ENCODE peak calls at places on chromosomes 16 and 17, in ten cellular contexts. O, G, P, W, J, R, X, U, D and V are unnamed samples.

GRCh38 chr17:40450175-40450574 is 6.9 kb downstream of the IGFBP4 start:
- DNase-seq in D (no peak), X (peak), G (peak), P (no peak), U (peak), R (no peak), O (no peak), J (peak), W (no peak), V (no peak)

GRCh38 chr16:81608515-81609209 is 164.1 kb downstream of the CMIP start:
- DNase-seq in O (no peak), R (no peak), U (peak), D (no peak), P (peak), G (no peak), J (peak), W (no peak), X (no peak), V (no peak)

GRCh38 chr16:68993885-68994284 is 111.6 kb upstream of the HAS3 start:
- DNase-seq in J (peak), W (no peak), R (peak), D (no peak), U (peak), P (peak), O (no peak), G (no peak), X (no peak), V (peak)

GRCh38 chr17:50664788-50665458 is 30.2 kb downstream of the ABCC3 start:
- DNase-seq in R (no peak), O (no peak), U (no peak), J (no peak), X (no peak), W (no peak), G (no peak), D (no peak), P (no peak), V (no peak)

GRCh38 chr17:2635241-2635640 is 41.8 kb downstream of the PAFAH1B1 start:
- DNase-seq in X (no peak), D (no peak), G (no peak), O (no peak), J (no peak), U (no peak), W (no peak), P (no peak), R (no peak), V (no peak)

GRCh38 chr17:39754958-39755549 is 17.3 kb downstream of the GRB7 start:
- DNase-seq in R (no peak), J (no peak), X (peak), W (no peak), D (no peak), G (peak), U (peak), P (no peak), O (no peak), V (no peak)

GRCh38 chr16:4373909-4374742 is 2.5 kb downstream of the VASN start:
- DNase-seq in X (no peak), O (peak), G (no peak), D (peak), R (peak), U (peak), J (peak), P (peak), W (peak), V (peak)

GRCh38 chr17:61403846-61404701 is 4.4 kb downstream of the TBX2 start:
- DNase-seq in G (no peak), P (no peak), R (no peak), X (peak), D (no peak), W (no peak), J (peak), O (peak), U (no peak), V (no peak)

GRCh38 chr17:66787914-66788313 is 47.0 kb upstream of the CACNG5 start:
- DNase-seq in W (no peak), X (no peak), G (no peak), R (no peak), P (no peak), U (no peak), D (no peak), J (no peak), O (no peak), V (no peak)

GRCh38 chr16:8173111-8173644 is 417.1 kb downstream of the TMEM114 start:
- DNase-seq in D (peak), R (no peak), U (peak), G (peak), X (peak), O (peak), W (peak), J (peak), P (peak), V (no peak)

GRCh38 chr16:53664724-53665345 is 38.8 kb downstream of the RPGRIP1L start:
- DNase-seq in W (no peak), X (peak), G (no peak), U (peak), J (peak), O (no peak), D (peak), P (peak), R (peak), V (peak)

GRCh38 chr16:58537124-58537906 is 22.0 kb downstream of the SETD6 start:
- DNase-seq in U (no peak), G (no peak), X (no peak), P (no peak), J (no peak), O (no peak), W (no peak), D (no peak), R (no peak), V (no peak)

GRCh38 chr17:61400058-61400785 is 579 bp downstream of the TBX2 start:
- DNase-seq in G (no peak), U (peak), D (no peak), P (peak), O (no peak), R (no peak), J (peak), W (no peak), X (peak), V (no peak)

GRCh38 chr16:77317059-77317458 is 117.8 kb downstream of the ADAMTS18 start:
- DNase-seq in J (no peak), R (no peak), O (no peak), G (no peak), W (no peak), U (no peak), D (no peak), X (no peak), P (no peak), V (no peak)

GRCh38 chr16:11627822-11628457 is 40.3 kb upstream of the SNN start:
- DNase-seq in W (peak), P (no peak), R (peak), U (peak), D (peak), O (no peak), X (no peak), G (no peak), J (peak), V (peak)

GRCh38 chr17:16448490-16448889 is 33.1 kb downstream of the TRPV2 start:
- DNase-seq in W (no peak), J (no peak), P (no peak), X (no peak), G (no peak), R (no peak), O (no peak), D (no peak), U (peak), V (no peak)

GRCh38 chr16:24853830-24854229 is 8.1 kb downstream of the SLC5A11 start:
- DNase-seq in R (no peak), J (peak), X (no peak), P (peak), W (peak), D (no peak), O (peak), G (no peak), U (peak), V (no peak)

GRCh38 chr16:28496844-28497243 is 2.4 kb downstream of the APOBR start:
- DNase-seq in D (no peak), O (no peak), J (no peak), P (no peak), W (no peak), X (no peak), G (no peak), R (no peak), U (no peak), V (no peak)

GRCh38 chr17:57940217-57940616 is 15.0 kb downstream of the CUEDC1 start:
- DNase-seq in U (no peak), W (no peak), R (no peak), G (peak), J (no peak), D (no peak), P (no peak), X (no peak), O (no peak), V (no peak)

GRCh38 chr17:40538936-40539705 is 26.2 kb downstream of the CCR7 start:
- DNase-seq in P (no peak), W (no peak), R (no peak), G (no peak), X (no peak), O (no peak), D (no peak), U (no peak), J (no peak), V (no peak)

GRCh38 chr17:81157848-81158687 is 7.2 kb upstream of the PVALEF start:
- DNase-seq in R (no peak), G (no peak), U (no peak), O (no peak), D (no peak), X (no peak), P (no peak), W (no peak), J (no peak), V (no peak)

GRCh38 chr16:20327444-20328041 is at the start of gene GP2:
- DNase-seq in P (no peak), G (no peak), R (no peak), W (peak), J (no peak), U (no peak), O (no peak), D (no peak), X (no peak), V (no peak)

GRCh38 chr17:21286066-21286770 is 1.7 kb downstream of the MAP2K3 start:
- DNase-seq in X (peak), D (peak), G (peak), W (peak), O (no peak), U (peak), R (peak), J (peak), P (peak), V (peak)

GRCh38 chr17:73191443-73192218 is 1.2 kb upstream of the COG1 start:
- DNase-seq in X (peak), P (peak), R (no peak), O (peak), D (peak), G (peak), U (peak), W (peak), J (peak), V (peak)

GRCh38 chr17:80956321-80957190 is 35.1 kb upstream of the CHMP6 start:
- DNase-seq in O (no peak), U (no peak), X (no peak), R (no peak), J (no peak), D (no peak), P (no peak), W (no peak), G (no peak), V (no peak)

GRCh38 chr17:79630821-79631639 is 20.2 kb upstream of the RBFOX3 start:
- DNase-seq in W (no peak), O (no peak), R (no peak), U (no peak), X (peak), J (no peak), G (no peak), D (peak), P (no peak), V (no peak)

GRCh38 chr17:17633310-17633709 is 41.8 kb upstream of the PEMT start:
- DNase-seq in G (no peak), R (no peak), O (no peak), J (no peak), X (no peak), D (no peak), P (no peak), U (no peak), W (no peak), V (no peak)

GRCh38 chr16:15592324-15592723 is 50.6 kb downstream of the MARF1 start:
- DNase-seq in W (peak), P (no peak), X (no peak), U (no peak), R (no peak), G (no peak), O (no peak), J (no peak), D (no peak), V (no peak)

GRCh38 chr17:75067856-75068255 is 19.9 kb upstream of the SLC16A5 start:
- DNase-seq in J (no peak), X (peak), R (no peak), P (no peak), W (no peak), U (no peak), O (no peak), D (no peak), G (peak), V (no peak)

GRCh38 chr17:9470171-9470570 is 105.4 kb downstream of the STX8 start:
- DNase-seq in D (no peak), W (no peak), X (no peak), U (no peak), P (no peak), R (no peak), G (no peak), O (no peak), J (no peak), V (no peak)

GRCh38 chr17:5931611-5932010 is 138.6 kb upstream of the WSCD1 start:
- DNase-seq in X (no peak), W (no peak), O (no peak), P (peak), G (no peak), D (no peak), R (no peak), U (no peak), J (no peak), V (no peak)

GRCh38 chr17:74484066-74484465 is 17.6 kb downstream of the CD300A start:
- DNase-seq in W (no peak), O (no peak), J (no peak), G (no peak), R (no peak), P (no peak), U (no peak), X (no peak), D (no peak), V (no peak)

GRCh38 chr17:14169901-14170300 is 66.8 kb downstream of the CDRT15 start:
- DNase-seq in X (no peak), J (no peak), U (no peak), D (no peak), R (no peak), P (no peak), W (no peak), O (no peak), G (no peak), V (no peak)

GRCh38 chr17:36978810-36979584 is 30.2 kb downstream of the AATF start:
- DNase-seq in W (no peak), U (peak), D (no peak), G (no peak), P (no peak), O (no peak), J (no peak), X (no peak), R (no peak), V (no peak)

GRCh38 chr16:73433493-73434307 is 385.8 kb upstream of the ZFHX3 start:
- DNase-seq in U (no peak), J (no peak), O (no peak), G (no peak), W (no peak), D (no peak), P (no peak), R (no peak), X (no peak), V (no peak)

GRCh38 chr17:80681215-80681614 is 136.6 kb downstream of the RPTOR start:
- DNase-seq in W (no peak), U (no peak), O (no peak), X (no peak), G (no peak), J (no peak), R (no peak), D (no peak), P (no peak), V (no peak)

GRCh38 chr16:19138601-19139000 is 24.8 kb downstream of the ITPRIPL2 start:
- DNase-seq in X (no peak), W (peak), D (peak), O (no peak), R (no peak), G (no peak), P (peak), U (peak), J (peak), V (peak)

GRCh38 chr16:19853973-19854876 is 30.4 kb downstream of the GPRC5B start:
- DNase-seq in X (no peak), O (no peak), G (no peak), R (no peak), P (no peak), W (no peak), U (no peak), D (no peak), J (peak), V (no peak)